ENCODE peak calls at places on chromosomes 12 and 14, in five cellular contexts. W is H54, R is left ventricle myocardium inferior, J is NCI-H82, P is Kasumi-1. X is an unnamed sample.

GRCh38 chr12:64681200-64682052 is 71.1 kb downstream of the RASSF3 start:
- DNase-seq in W (no peak), R (no peak), J (peak), P (no peak), X (peak)

GRCh38 chr14:101578489-101578888 is 17.2 kb downstream of the DIO3 start:
- DNase-seq in W (no peak), R (no peak), J (no peak), P (no peak), X (no peak)

GRCh38 chr14:92482621-92483319 is 30.8 kb upstream of the RIN3 start:
- DNase-seq in W (no peak), R (no peak), J (no peak), P (no peak), X (no peak)

GRCh38 chr12:47876404-47876960 is 28.3 kb downstream of the VDR start:
- DNase-seq in W (no peak), R (no peak), J (no peak), P (no peak), X (no peak)

GRCh38 chr12:25960176-25960575 is 1.7 kb downstream of the RASSF8 start:
- DNase-seq in W (no peak), R (peak), J (peak), P (peak), X (no peak)

GRCh38 chr14:35944847-35945246 is 118.7 kb downstream of the BRMS1L start:
- DNase-seq in W (no peak), R (no peak), J (peak), P (no peak), X (peak)

GRCh38 chr12:27359578-27360340 is 27.1 kb downstream of the BMAL2 start:
- DNase-seq in W (no peak), R (no peak), J (peak), P (no peak), X (no peak)

GRCh38 chr14:76780058-76780345 is 18.7 kb downstream of the VASH1 start:
- DNase-seq in W (no peak), R (no peak), J (no peak), P (no peak), X (no peak)

GRCh38 chr14:95043732-95044462 is 113.4 kb downstream of the DICER1 start:
- DNase-seq in W (no peak), R (no peak), J (no peak), P (no peak), X (no peak)

GRCh38 chr14:48826058-48826457 is 760.1 kb downstream of the RPS29 start:
- DNase-seq in W (no peak), R (no peak), J (no peak), P (no peak), X (no peak)

GRCh38 chr12:63862187-63863107 is 17.9 kb downstream of the SRGAP1 start:
- DNase-seq in W (peak), R (no peak), J (no peak), P (no peak), X (no peak)

GRCh38 chr12:108787539-108787938 is 56.2 kb upstream of the CORO1C start:
- DNase-seq in W (no peak), R (no peak), J (no peak), P (no peak), X (no peak)

GRCh38 chr12:91490667-91491309 is 308.2 kb upstream of the DCN start:
- DNase-seq in W (no peak), R (no peak), J (no peak), P (no peak), X (no peak)

GRCh38 chr14:36451346-36452065 is 68.5 kb downstream of the NKX2-1 start:
- DNase-seq in W (no peak), R (no peak), J (no peak), P (no peak), X (no peak)

GRCh38 chr14:21852061-21852664 is 178.5 kb upstream of the OR4E1 start:
- DNase-seq in W (no peak), R (no peak), J (peak), P (peak), X (peak)

GRCh38 chr12:24810378-24810777 is 138.5 kb downstream of the BCAT1 start:
- DNase-seq in W (no peak), R (no peak), J (no peak), P (no peak), X (no peak)

GRCh38 chr12:75177997-75178396 is 31.6 kb downstream of the KCNC2 start:
- DNase-seq in W (peak), R (no peak), J (no peak), P (no peak), X (no peak)

GRCh38 chr12:51023625-51024395 is 2.4 kb downstream of the SLC11A2 start:
- DNase-seq in W (no peak), R (no peak), J (no peak), P (no peak), X (no peak)

GRCh38 chr12:66111605-66112004 is 18.9 kb downstream of the LLPH start:
- DNase-seq in W (no peak), R (no peak), J (peak), P (no peak), X (no peak)

GRCh38 chr14:106790189-106791036 is 1264.0 kb downstream of the TMEM121 start:
- DNase-seq in W (peak), R (peak), J (peak), P (peak), X (peak)

GRCh38 chr14:54814076-54814475 is 88.5 kb downstream of the GCH1 start:
- DNase-seq in W (peak), R (no peak), J (peak), P (no peak), X (no peak)

GRCh38 chr12:89481218-89481914 is 43.2 kb downstream of the GALNT4 start:
- DNase-seq in W (no peak), R (no peak), J (peak), P (no peak), X (no peak)

GRCh38 chr14:104393199-104393897 is 186.2 kb upstream of the C14orf180 start:
- DNase-seq in W (no peak), R (peak), J (no peak), P (no peak), X (peak)

GRCh38 chr14:95482967-95483842 is 33.2 kb downstream of the SYNE3 start:
- DNase-seq in W (peak), R (peak), J (no peak), P (no peak), X (no peak)

GRCh38 chr12:57890191-57891120 is 43.9 kb upstream of the CTDSP2 start:
- DNase-seq in W (no peak), R (no peak), J (no peak), P (no peak), X (no peak)

GRCh38 chr14:105023791-105024480 is 3.1 kb upstream of the CDCA4 start:
- DNase-seq in W (peak), R (no peak), J (no peak), P (no peak), X (no peak)

GRCh38 chr14:61041704-61042103 is 60.7 kb downstream of the SLC38A6 start:
- DNase-seq in W (no peak), R (no peak), J (no peak), P (no peak), X (no peak)